ENCODE peak calls at places on chromosomes 6 and 20, in ten cellular contexts. One of them, this sample, is unnamed.

GRCh38 chr20:39568090-39568489 is 605.9 kb downstream of the DHX35 start:
- DNase-seq in cardiac muscle cell: no peak
- DNase-seq in BE2C: no peak
- DNase-seq in AG10803: no peak
- DNase-seq in GM10248: no peak
- DNase-seq in epithelial cell of esophagus: no peak
- DNase-seq in fibroblast of mammary gland: no peak
- DNase-seq in endothelial cell of umbilical vein: no peak
- DNase-seq in fibroblast of lung: no peak
- DNase-seq in type B pancreatic cell: no peak
- DNase-seq in this sample: no peak

GRCh38 chr20:50357783-50358161 is 152.4 kb upstream of the PTPN1 start:
- DNase-seq in cardiac muscle cell: no peak
- DNase-seq in BE2C: no peak
- DNase-seq in AG10803: no peak
- DNase-seq in GM10248: no peak
- DNase-seq in epithelial cell of esophagus: no peak
- DNase-seq in fibroblast of mammary gland: no peak
- DNase-seq in endothelial cell of umbilical vein: no peak
- DNase-seq in fibroblast of lung: no peak
- DNase-seq in type B pancreatic cell: no peak
- DNase-seq in this sample: no peak

GRCh38 chr6:23498013-23498412 is 628.0 kb upstream of the NRSN1 start:
- DNase-seq in cardiac muscle cell: peak; percentile 67
- DNase-seq in BE2C: no peak
- DNase-seq in AG10803: peak; percentile 25
- DNase-seq in GM10248: no peak
- DNase-seq in epithelial cell of esophagus: no peak
- DNase-seq in fibroblast of mammary gland: peak; percentile 43
- DNase-seq in endothelial cell of umbilical vein: no peak
- DNase-seq in fibroblast of lung: peak; percentile 15
- DNase-seq in type B pancreatic cell: no peak
- DNase-seq in this sample: no peak

GRCh38 chr20:33630507-33630906 is 31.6 kb upstream of the C20orf144 start:
- DNase-seq in cardiac muscle cell: peak; percentile 87
- DNase-seq in BE2C: no peak
- DNase-seq in AG10803: no peak
- DNase-seq in GM10248: no peak
- DNase-seq in epithelial cell of esophagus: no peak
- DNase-seq in fibroblast of mammary gland: no peak
- DNase-seq in endothelial cell of umbilical vein: no peak
- DNase-seq in fibroblast of lung: no peak
- DNase-seq in type B pancreatic cell: no peak
- DNase-seq in this sample: no peak

GRCh38 chr6:147508871-147509608 is 550 bp downstream of the SAMD5 start:
- DNase-seq in cardiac muscle cell: no peak
- DNase-seq in BE2C: peak; percentile 18
- DNase-seq in AG10803: no peak
- DNase-seq in GM10248: peak; percentile 17
- DNase-seq in epithelial cell of esophagus: no peak
- DNase-seq in fibroblast of mammary gland: no peak
- DNase-seq in endothelial cell of umbilical vein: peak; percentile 10
- DNase-seq in fibroblast of lung: no peak
- DNase-seq in type B pancreatic cell: no peak
- DNase-seq in this sample: no peak

GRCh38 chr6:159267165-159267564 is 98.0 kb downstream of the FNDC1 start:
- DNase-seq in cardiac muscle cell: peak; percentile 35
- DNase-seq in BE2C: no peak
- DNase-seq in AG10803: no peak
- DNase-seq in GM10248: no peak
- DNase-seq in epithelial cell of esophagus: peak; percentile 32
- DNase-seq in fibroblast of mammary gland: peak; percentile 18
- DNase-seq in endothelial cell of umbilical vein: no peak
- DNase-seq in fibroblast of lung: no peak
- DNase-seq in type B pancreatic cell: no peak
- DNase-seq in this sample: no peak

GRCh38 chr6:6643398-6643797 is 54.9 kb downstream of the LY86 start:
- DNase-seq in cardiac muscle cell: no peak
- DNase-seq in BE2C: no peak
- DNase-seq in AG10803: no peak
- DNase-seq in GM10248: no peak
- DNase-seq in epithelial cell of esophagus: no peak
- DNase-seq in fibroblast of mammary gland: no peak
- DNase-seq in endothelial cell of umbilical vein: no peak
- DNase-seq in fibroblast of lung: no peak
- DNase-seq in type B pancreatic cell: no peak
- DNase-seq in this sample: no peak

GRCh38 chr6:11535801-11536230 is 1.7 kb upstream of the TMEM170B start:
- DNase-seq in cardiac muscle cell: peak; percentile 62
- DNase-seq in BE2C: no peak
- DNase-seq in AG10803: peak; percentile 26
- DNase-seq in GM10248: no peak
- DNase-seq in epithelial cell of esophagus: peak; percentile 68
- DNase-seq in fibroblast of mammary gland: peak; percentile 52
- DNase-seq in endothelial cell of umbilical vein: peak; percentile 90
- DNase-seq in fibroblast of lung: peak; percentile 39
- DNase-seq in type B pancreatic cell: no peak
- DNase-seq in this sample: no peak

GRCh38 chr6:142444388-142444787 is 142.6 kb downstream of the ADGRG6 start:
- DNase-seq in cardiac muscle cell: no peak
- DNase-seq in BE2C: no peak
- DNase-seq in AG10803: peak; percentile 21
- DNase-seq in GM10248: no peak
- DNase-seq in epithelial cell of esophagus: no peak
- DNase-seq in fibroblast of mammary gland: peak; percentile 35
- DNase-seq in endothelial cell of umbilical vein: no peak
- DNase-seq in fibroblast of lung: peak; percentile 78
- DNase-seq in type B pancreatic cell: no peak
- DNase-seq in this sample: no peak

GRCh38 chr6:1758076-1758679 is 148.5 kb downstream of the FOXC1 start:
- DNase-seq in cardiac muscle cell: no peak
- DNase-seq in BE2C: no peak
- DNase-seq in AG10803: no peak
- DNase-seq in GM10248: no peak
- DNase-seq in epithelial cell of esophagus: peak; percentile 16
- DNase-seq in fibroblast of mammary gland: no peak
- DNase-seq in endothelial cell of umbilical vein: no peak
- DNase-seq in fibroblast of lung: no peak
- DNase-seq in type B pancreatic cell: no peak
- DNase-seq in this sample: no peak

GRCh38 chr6:40369028-40369427 is 218.1 kb downstream of the LRFN2 start:
- DNase-seq in cardiac muscle cell: no peak
- DNase-seq in BE2C: no peak
- DNase-seq in AG10803: no peak
- DNase-seq in GM10248: no peak
- DNase-seq in epithelial cell of esophagus: no peak
- DNase-seq in fibroblast of mammary gland: no peak
- DNase-seq in endothelial cell of umbilical vein: no peak
- DNase-seq in fibroblast of lung: no peak
- DNase-seq in type B pancreatic cell: no peak
- DNase-seq in this sample: no peak

GRCh38 chr6:1916334-1916985 is 306.7 kb downstream of the FOXC1 start:
- DNase-seq in cardiac muscle cell: no peak
- DNase-seq in BE2C: no peak
- DNase-seq in AG10803: peak; percentile 85
- DNase-seq in GM10248: no peak
- DNase-seq in epithelial cell of esophagus: peak; percentile 79
- DNase-seq in fibroblast of mammary gland: peak; percentile 88
- DNase-seq in endothelial cell of umbilical vein: peak; percentile 34
- DNase-seq in fibroblast of lung: peak; percentile 41
- DNase-seq in type B pancreatic cell: no peak
- DNase-seq in this sample: no peak

GRCh38 chr6:146913842-146914562 is 290.2 kb upstream of the STXBP5 start:
- DNase-seq in cardiac muscle cell: peak; percentile 99
- DNase-seq in BE2C: peak; percentile 82
- DNase-seq in AG10803: peak; percentile 99
- DNase-seq in GM10248: no peak
- DNase-seq in epithelial cell of esophagus: peak; percentile 93
- DNase-seq in fibroblast of mammary gland: peak; percentile 99
- DNase-seq in endothelial cell of umbilical vein: peak; percentile 98
- DNase-seq in fibroblast of lung: peak; percentile 100
- DNase-seq in type B pancreatic cell: peak; percentile 77
- DNase-seq in this sample: peak; percentile 75

GRCh38 chr6:33673847-33674246 is 37.7 kb downstream of the UQCC2 start:
- DNase-seq in cardiac muscle cell: no peak
- DNase-seq in BE2C: no peak
- DNase-seq in AG10803: no peak
- DNase-seq in GM10248: no peak
- DNase-seq in epithelial cell of esophagus: no peak
- DNase-seq in fibroblast of mammary gland: no peak
- DNase-seq in endothelial cell of umbilical vein: no peak
- DNase-seq in fibroblast of lung: no peak
- DNase-seq in type B pancreatic cell: no peak
- DNase-seq in this sample: no peak

GRCh38 chr6:33671381-33672072 is 40.0 kb downstream of the UQCC2 start:
- DNase-seq in cardiac muscle cell: no peak
- DNase-seq in BE2C: no peak
- DNase-seq in AG10803: no peak
- DNase-seq in GM10248: no peak
- DNase-seq in epithelial cell of esophagus: no peak
- DNase-seq in fibroblast of mammary gland: no peak
- DNase-seq in endothelial cell of umbilical vein: no peak
- DNase-seq in fibroblast of lung: no peak
- DNase-seq in type B pancreatic cell: no peak
- DNase-seq in this sample: no peak

GRCh38 chr6:33670086-33670660 is 41.3 kb downstream of the UQCC2 start:
- DNase-seq in cardiac muscle cell: no peak
- DNase-seq in BE2C: no peak
- DNase-seq in AG10803: no peak
- DNase-seq in GM10248: no peak
- DNase-seq in epithelial cell of esophagus: no peak
- DNase-seq in fibroblast of mammary gland: no peak
- DNase-seq in endothelial cell of umbilical vein: no peak
- DNase-seq in fibroblast of lung: no peak
- DNase-seq in type B pancreatic cell: no peak
- DNase-seq in this sample: no peak

GRCh38 chr6:33670971-33671370 is 40.5 kb downstream of the UQCC2 start:
- DNase-seq in cardiac muscle cell: no peak
- DNase-seq in BE2C: no peak
- DNase-seq in AG10803: no peak
- DNase-seq in GM10248: no peak
- DNase-seq in epithelial cell of esophagus: no peak
- DNase-seq in fibroblast of mammary gland: no peak
- DNase-seq in endothelial cell of umbilical vein: no peak
- DNase-seq in fibroblast of lung: no peak
- DNase-seq in type B pancreatic cell: no peak
- DNase-seq in this sample: no peak

GRCh38 chr6:33672808-33673207 is 38.7 kb downstream of the UQCC2 start:
- DNase-seq in cardiac muscle cell: peak; percentile 93
- DNase-seq in BE2C: peak; percentile 76
- DNase-seq in AG10803: peak; percentile 95
- DNase-seq in GM10248: peak; percentile 65
- DNase-seq in epithelial cell of esophagus: peak; percentile 88
- DNase-seq in fibroblast of mammary gland: peak; percentile 97
- DNase-seq in endothelial cell of umbilical vein: peak; percentile 92
- DNase-seq in fibroblast of lung: peak; percentile 95
- DNase-seq in type B pancreatic cell: no peak
- DNase-seq in this sample: no peak
- TF ChIP-seq CTCF in cardiac muscle cell: peak; percentile 70
- TF ChIP-seq CTCF in BE2C: peak; percentile 51
- TF ChIP-seq CTCF in AG10803: peak; percentile 78
- TF ChIP-seq CTCF in GM10248: peak; percentile 12
- TF ChIP-seq CTCF in epithelial cell of esophagus: peak; percentile 52
- TF ChIP-seq CTCF in fibroblast of mammary gland: peak; percentile 61
- TF ChIP-seq CTCF in endothelial cell of umbilical vein: peak; percentile 70
- TF ChIP-seq CTCF in fibroblast of lung: peak; percentile 59
- TF ChIP-seq CTCF in type B pancreatic cell: peak; percentile 63
- TF ChIP-seq CTCF in this sample: peak; percentile 44

GRCh38 chr20:63230800-63231268 is 4.9 kb upstream of the BIRC7 start:
- DNase-seq in cardiac muscle cell: peak; percentile 79
- DNase-seq in BE2C: peak; percentile 73
- DNase-seq in AG10803: peak; percentile 68
- DNase-seq in GM10248: no peak
- DNase-seq in epithelial cell of esophagus: peak; percentile 66
- DNase-seq in fibroblast of mammary gland: peak; percentile 70
- DNase-seq in endothelial cell of umbilical vein: peak; percentile 54
- DNase-seq in fibroblast of lung: peak; percentile 68
- DNase-seq in type B pancreatic cell: no peak
- DNase-seq in this sample: no peak
- TF ChIP-seq CTCF in cardiac muscle cell: peak; percentile 80
- TF ChIP-seq CTCF in BE2C: peak; percentile 62
- TF ChIP-seq CTCF in AG10803: peak; percentile 72
- TF ChIP-seq CTCF in GM10248: peak; percentile 19
- TF ChIP-seq CTCF in epithelial cell of esophagus: peak; percentile 65
- TF ChIP-seq CTCF in fibroblast of mammary gland: peak; percentile 70
- TF ChIP-seq CTCF in endothelial cell of umbilical vein: peak; percentile 78
- TF ChIP-seq CTCF in fibroblast of lung: peak; percentile 68
- TF ChIP-seq CTCF in type B pancreatic cell: peak; percentile 73
- TF ChIP-seq CTCF in this sample: peak; percentile 44

DNA sequence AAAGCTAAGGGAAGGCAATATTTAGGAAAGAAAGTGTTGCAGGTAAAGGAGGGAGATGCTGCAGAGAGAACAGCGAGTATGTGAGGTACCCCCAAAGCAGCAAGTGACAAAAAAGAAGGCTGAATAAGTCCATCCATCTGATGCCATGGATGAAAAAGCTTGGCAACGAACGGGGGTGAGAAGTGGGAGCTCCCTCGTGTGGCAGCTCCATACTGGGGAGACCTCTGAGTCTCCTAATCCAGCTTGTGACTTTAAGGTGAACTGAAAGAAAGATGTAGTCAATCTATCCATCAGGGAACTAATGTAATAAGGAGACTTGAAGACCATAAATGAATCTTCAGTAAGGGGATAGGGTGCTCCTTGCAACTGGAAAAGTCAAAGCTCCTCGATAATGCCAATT is 156.6 kb downstream of the OTOR start:
- DNase-seq in cardiac muscle cell: no peak
- DNase-seq in BE2C: no peak
- DNase-seq in AG10803: no peak
- DNase-seq in GM10248: no peak
- DNase-seq in epithelial cell of esophagus: no peak
- DNase-seq in fibroblast of mammary gland: no peak
- DNase-seq in endothelial cell of umbilical vein: no peak
- DNase-seq in fibroblast of lung: no peak
- DNase-seq in type B pancreatic cell: no peak
- DNase-seq in this sample: no peak
- TF ChIP-seq CTCF in cardiac muscle cell: no peak
- TF ChIP-seq CTCF in BE2C: no peak
- TF ChIP-seq CTCF in AG10803: no peak
- TF ChIP-seq CTCF in GM10248: no peak
- TF ChIP-seq CTCF in epithelial cell of esophagus: no peak
- TF ChIP-seq CTCF in fibroblast of mammary gland: no peak
- TF ChIP-seq CTCF in endothelial cell of umbilical vein: no peak
- TF ChIP-seq CTCF in fibroblast of lung: no peak
- TF ChIP-seq CTCF in type B pancreatic cell: no peak
- TF ChIP-seq CTCF in this sample: no peak

GRCh38 chr20:58511861-58512260 is 3.3 kb downstream of the APCDD1L start:
- DNase-seq in cardiac muscle cell: peak; percentile 31
- DNase-seq in BE2C: peak; percentile 29
- DNase-seq in AG10803: peak; percentile 42
- DNase-seq in GM10248: no peak
- DNase-seq in epithelial cell of esophagus: no peak
- DNase-seq in fibroblast of mammary gland: no peak
- DNase-seq in endothelial cell of umbilical vein: no peak
- DNase-seq in fibroblast of lung: peak; percentile 43
- DNase-seq in type B pancreatic cell: no peak
- DNase-seq in this sample: no peak
- TF ChIP-seq CTCF in cardiac muscle cell: no peak
- TF ChIP-seq CTCF in BE2C: no peak
- TF ChIP-seq CTCF in AG10803: no peak
- TF ChIP-seq CTCF in GM10248: no peak
- TF ChIP-seq CTCF in epithelial cell of esophagus: no peak
- TF ChIP-seq CTCF in fibroblast of mammary gland: no peak
- TF ChIP-seq CTCF in endothelial cell of umbilical vein: no peak
- TF ChIP-seq CTCF in fibroblast of lung: no peak
- TF ChIP-seq CTCF in type B pancreatic cell: no peak
- TF ChIP-seq CTCF in this sample: no peak